ENCODE peak calls at places on chromosomes 5 and 9, in nine cellular contexts. E is stomach, X is AG09309, I is cardiac muscle cell, K is thyroid gland, F is A549, Y is brain microvascular endothelial cell, O is HepG2, L is lower lobe of right lung. D is an unnamed sample.

GRCh38 chr9:77997611-77998349 is 33.8 kb downstream of the GNAQ start:
- DNase-seq in E (no peak), Y (no peak), F (no peak), K (peak), O (no peak), X (no peak), I (no peak), L (no peak), D (no peak)

GRCh38 chr5:151082976-151083651 is 2.3 kb upstream of the TNIP1 start:
- DNase-seq in K (peak), O (no peak), L (peak), F (peak), X (no peak), Y (no peak), I (no peak), E (peak), D (no peak)

GRCh38 chr5:59532979-59533729 is 360.4 kb downstream of the PDE4D start:
- DNase-seq in F (no peak), I (no peak), E (no peak), O (no peak), K (no peak), Y (no peak), X (no peak), L (no peak), D (no peak)

GRCh38 chr9:83649080-83649479 is 26.1 kb downstream of the IDNK start:
- DNase-seq in F (peak), I (peak), O (peak), Y (peak), E (peak), X (no peak), L (peak), K (peak), D (peak)

GRCh38 chr5:1110930-1111726 is 735 bp downstream of the SLC12A7 start:
- DNase-seq in X (no peak), F (peak), K (peak), O (no peak), I (peak), E (no peak), L (peak), Y (no peak), D (no peak)

GRCh38 chr5:994272-994607 is 14.4 kb upstream of the NKD2 start:
- DNase-seq in L (no peak), I (no peak), E (no peak), X (no peak), Y (no peak), K (no peak), O (no peak), F (no peak), D (no peak)

GRCh38 chr5:34657550-34657921 is 1.4 kb downstream of the RAI14 start:
- DNase-seq in I (peak), Y (no peak), O (peak), L (no peak), F (peak), X (no peak), K (peak), E (no peak), D (no peak)

GRCh38 chr9:77807295-77807694 is 159.2 kb upstream of the GNA14 start:
- DNase-seq in F (peak), E (no peak), Y (peak), L (no peak), I (no peak), K (no peak), X (peak), O (peak), D (no peak)

GRCh38 chr5:68041293-68041692 is 174.3 kb upstream of the PIK3R1 start:
- DNase-seq in F (no peak), I (no peak), E (no peak), X (no peak), L (no peak), K (no peak), Y (no peak), O (no peak), D (no peak)

GRCh38 chr5:171453056-171453725 is 33.7 kb downstream of the FGF18 start:
- DNase-seq in I (no peak), L (no peak), Y (no peak), O (no peak), E (no peak), X (no peak), F (no peak), K (no peak), D (no peak)

GRCh38 chr9:34993502-34994428 is 4.2 kb downstream of the DNAJB5 start:
- DNase-seq in K (peak), Y (no peak), F (no peak), O (no peak), E (peak), L (no peak), I (peak), X (peak), D (no peak)

GRCh38 chr9:33445389-33445881 is 2.0 kb downstream of the AQP3 start:
- DNase-seq in E (peak), X (no peak), I (no peak), K (peak), F (no peak), O (no peak), L (peak), Y (no peak), D (no peak)

GRCh38 chr5:65034029-65034781 is 265.5 kb downstream of the CWC27 start:
- DNase-seq in K (peak), F (no peak), O (peak), X (no peak), I (no peak), L (no peak), Y (no peak), E (peak), D (no peak)

GRCh38 chr5:139312075-139312474 is 18.5 kb downstream of the MATR3 start:
- DNase-seq in O (no peak), L (no peak), E (no peak), F (no peak), X (no peak), I (no peak), K (no peak), Y (no peak), D (no peak)

GRCh38 chr5:139193928-139194327 is 4.2 kb downstream of the SIL1 start:
- DNase-seq in X (no peak), L (no peak), F (no peak), E (no peak), O (peak), Y (no peak), K (no peak), I (no peak), D (no peak)

GRCh38 chr5:171713152-171713551 is 72.5 kb upstream of the SMIM23 start:
- DNase-seq in E (no peak), F (no peak), Y (no peak), X (no peak), L (no peak), I (no peak), O (no peak), K (no peak), D (no peak)

GRCh38 chr9:97808972-97809371 is 44.1 kb upstream of the FOXE1 start:
- DNase-seq in Y (no peak), F (no peak), K (no peak), X (no peak), E (no peak), L (no peak), O (no peak), I (no peak), D (no peak)

GRCh38 chr5:159010611-159011497 is 88.9 kb downstream of the EBF1 start:
- DNase-seq in L (no peak), Y (peak), I (no peak), X (no peak), F (no peak), E (no peak), K (no peak), O (no peak), D (no peak)

GRCh38 chr5:75023368-75024159 is 28.8 kb downstream of the GCNT4 start:
- DNase-seq in X (no peak), F (no peak), L (no peak), E (no peak), I (no peak), K (no peak), Y (peak), O (no peak), D (no peak)

GRCh38 chr9:36832232-36832795 is 201.8 kb downstream of the PAX5 start:
- DNase-seq in E (no peak), Y (no peak), X (no peak), I (no peak), L (no peak), K (no peak), F (no peak), O (no peak), D (no peak)

GRCh38 chr9:5205071-5205470 is 19.6 kb upstream of the INSL6 start:
- DNase-seq in O (no peak), Y (no peak), I (no peak), X (no peak), L (no peak), K (no peak), E (no peak), F (no peak), D (no peak)

GRCh38 chr9:129414377-129415021 is 206.4 kb downstream of the C9orf50 start:
- DNase-seq in E (no peak), Y (peak), X (peak), L (peak), O (peak), I (peak), K (peak), F (no peak), D (no peak)

GRCh38 chr5:97714426-97714825 is 531.4 kb upstream of the RIOK2 start:
- DNase-seq in F (no peak), O (no peak), X (no peak), E (no peak), I (no peak), L (no peak), K (no peak), Y (no peak), D (no peak)

GRCh38 chr5:157184117-157184516 is 3.5 kb downstream of the ITK start:
- DNase-seq in K (no peak), O (no peak), E (no peak), L (no peak), Y (no peak), X (no peak), I (no peak), F (no peak), D (no peak)

GRCh38 chr5:108093186-108093585 is 288.7 kb downstream of the FBXL17 start:
- DNase-seq in K (no peak), I (peak), Y (no peak), E (no peak), X (no peak), F (peak), L (no peak), O (no peak), D (no peak)

GRCh38 chr5:11903121-11903613 is 1.1 kb downstream of the CTNND2 start:
- DNase-seq in E (no peak), F (no peak), L (no peak), K (no peak), Y (no peak), X (no peak), O (no peak), I (peak), D (no peak)

GRCh38 chr5:169415948-169416347 is 115.0 kb upstream of the SLIT3 start:
- DNase-seq in X (no peak), Y (no peak), F (no peak), L (no peak), K (no peak), I (no peak), O (no peak), E (peak), D (no peak)

GRCh38 chr9:16883586-16883985 is 13.1 kb upstream of the BNC2 start:
- DNase-seq in L (no peak), I (no peak), F (no peak), Y (no peak), E (no peak), K (no peak), O (no peak), X (no peak), D (no peak)

GRCh38 chr5:1524799-1525623 is 1.3 kb upstream of the LPCAT1 start:
- DNase-seq in Y (no peak), K (no peak), L (peak), F (no peak), X (no peak), E (peak), O (no peak), I (no peak), D (no peak)

GRCh38 chr5:173328896-173329369 is 719 bp upstream of the STC2 start:
- DNase-seq in Y (peak), F (peak), E (no peak), O (peak), I (peak), K (peak), L (no peak), X (no peak), D (peak)

GRCh38 chr9:124622882-124623281 is 115.7 kb upstream of the NR5A1 start:
- DNase-seq in Y (no peak), X (no peak), E (no peak), L (no peak), O (no peak), K (no peak), F (no peak), I (no peak), D (no peak)

DNA sequence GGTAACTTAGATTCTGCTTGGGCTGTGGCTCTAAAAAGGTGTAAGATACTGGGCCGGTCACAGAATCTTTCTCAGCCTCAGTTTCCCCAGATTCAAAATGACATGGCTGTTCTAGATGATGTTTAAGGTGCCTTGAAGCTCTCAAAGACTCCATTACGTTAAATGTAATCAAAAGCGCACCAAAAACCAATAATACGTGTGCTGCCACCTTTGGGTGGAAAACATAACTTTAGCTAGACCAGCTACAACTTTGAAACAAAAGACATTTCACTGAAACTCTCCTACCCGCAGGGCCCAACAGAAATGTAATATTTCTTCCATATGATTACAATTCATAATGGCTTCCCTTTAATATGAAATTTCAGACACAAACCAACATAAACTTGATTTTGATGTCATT is 35.0 kb upstream of the PCSK5 start:
- DNase-seq in I (peak), X (no peak), O (peak), K (peak), F (no peak), Y (peak), L (no peak), E (no peak), D (no peak)
- TF ChIP-seq CTCF in I (peak), X (peak), O (peak), K (peak), F (peak), Y (peak), L (peak), E (no peak), D (peak)

GRCh38 chr9:91038483-91039124 is 237.0 kb downstream of the SYK start:
- DNase-seq in I (no peak), F (no peak), K (no peak), Y (no peak), X (no peak), E (no peak), L (no peak), O (no peak), D (no peak)
- H3K4me3 ChIP-seq in I (no peak), F (no peak), K (no peak), Y (no peak), X (no peak), E (no peak), L (no peak), O (peak), D (no peak)

DNA sequence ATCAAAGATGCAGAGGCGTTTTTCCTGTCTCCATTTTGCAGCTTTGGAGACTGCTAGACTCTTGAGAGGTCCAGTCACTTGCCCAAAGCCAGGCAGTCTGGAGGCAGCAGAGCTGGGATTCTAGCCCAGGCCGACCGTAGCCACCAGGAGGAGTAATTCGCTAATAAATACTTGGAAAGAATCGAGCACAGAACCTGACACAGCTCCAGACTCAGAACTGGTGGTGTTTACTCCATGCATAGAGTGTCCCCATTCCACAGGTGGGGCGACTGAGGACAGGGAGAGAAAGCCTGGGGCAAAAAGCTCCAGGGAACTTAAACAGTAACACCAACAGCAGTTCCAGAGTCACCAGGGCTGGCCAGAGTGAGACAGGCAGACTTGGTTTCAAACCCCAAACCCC is 10.7 kb upstream of the CERCAM start:
- DNase-seq in O (peak), I (no peak), Y (peak), L (no peak), F (no peak), K (no peak), E (no peak), X (no peak), D (no peak)
- TF ChIP-seq CTCF in O (peak), I (peak), Y (peak), L (no peak), F (no peak), K (no peak), E (no peak), X (peak), D (peak)

DNA sequence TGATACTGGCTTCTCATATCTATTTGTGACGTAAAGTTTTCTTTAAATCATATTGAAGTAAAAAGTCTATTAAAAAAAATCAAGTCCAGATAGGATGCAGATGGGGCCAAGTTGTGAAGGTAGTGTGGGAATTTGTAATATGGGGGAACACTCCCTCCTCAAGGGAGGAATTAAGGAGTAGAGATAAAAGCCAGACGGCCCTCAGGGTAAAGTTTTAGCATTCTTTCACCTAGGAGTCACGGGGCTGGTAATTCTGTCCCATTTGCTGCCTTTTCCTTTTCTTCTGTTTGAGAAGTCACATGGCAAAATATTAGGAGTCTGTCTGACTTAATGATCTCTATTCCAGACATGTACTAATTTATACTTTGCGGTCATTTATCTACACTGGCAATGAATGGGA is 61.8 kb downstream of the SNX24 start:
- DNase-seq in E (no peak), K (no peak), I (no peak), F (peak), O (no peak), Y (peak), L (no peak), X (no peak), D (no peak)
- H3K4me3 ChIP-seq in E (no peak), K (no peak), I (no peak), F (no peak), O (no peak), Y (no peak), L (no peak), X (no peak), D (no peak)

GRCh38 chr5:66239034-66239433 is 94.9 kb downstream of the SREK1 start:
- DNase-seq in I (no peak), Y (no peak), L (no peak), O (no peak), K (no peak), E (no peak), X (no peak), F (peak), D (no peak)
- TF ChIP-seq CTCF in I (peak), Y (peak), L (no peak), O (peak), K (no peak), E (no peak), X (peak), F (peak), D (peak)

GRCh38 chr9:2787065-2787464 is 56.8 kb downstream of the PUM3 start:
- DNase-seq in X (peak), K (no peak), I (no peak), E (no peak), Y (peak), O (no peak), F (no peak), L (no peak), D (no peak)
- H3K4me3 ChIP-seq in X (no peak), K (no peak), I (no peak), E (no peak), Y (no peak), O (no peak), F (no peak), L (no peak), D (no peak)

DNA sequence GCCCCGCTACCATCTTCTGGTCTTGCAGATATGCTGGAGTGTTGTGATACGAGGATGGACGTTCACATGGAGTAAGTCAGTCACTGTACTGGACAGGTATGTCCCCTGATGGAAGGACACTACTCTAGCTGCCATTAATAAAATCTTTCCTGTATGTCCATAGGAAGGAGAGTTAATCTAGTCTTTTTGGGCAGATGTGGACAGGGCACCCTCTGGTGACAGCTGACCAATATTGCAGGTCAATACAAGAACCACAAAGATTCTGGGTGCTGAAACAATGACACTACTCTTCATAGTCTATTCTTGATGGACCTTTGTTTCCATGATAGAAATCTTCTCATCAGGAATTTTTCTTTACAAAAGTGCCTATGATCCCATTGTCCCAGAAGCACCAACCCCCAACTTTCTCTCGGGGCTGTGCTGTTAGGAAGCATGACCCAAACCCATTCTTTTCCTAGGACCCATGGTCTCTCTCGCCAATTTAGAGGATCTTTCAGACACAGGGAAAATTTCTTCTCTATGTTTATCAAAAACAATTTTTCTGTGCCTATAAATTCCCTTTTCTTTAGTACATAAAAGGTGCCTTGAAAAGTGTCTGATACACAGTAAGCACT is 376.9 kb downstream of the DTWD2 start:
- DNase-seq in E (peak), I (peak), K (peak), X (peak), O (peak), L (no peak), F (peak), Y (peak), D (peak)
- TF ChIP-seq CTCF in E (no peak), I (peak), K (peak), X (peak), O (peak), L (peak), F (peak), Y (peak), D (peak)

D was measured in LNCaP clone FGC.